ENCODE peak calls at places on chromosomes 5 and 9, in four cellular contexts. O is body of pancreas, V is heart left ventricle, P is upper lobe of right lung. S is an unnamed sample.

GRCh38 chr5:14129123-14129522 is 14.0 kb upstream of the TRIO start:
- DNase-seq in O (no peak), V (no peak), P (no peak), S (no peak)

GRCh38 chr5:84403773-84404172 is 19.1 kb upstream of the EDIL3 start:
- DNase-seq in O (no peak), V (no peak), P (no peak), S (no peak)

GRCh38 chr5:106205916-106206571 is 1464.7 kb downstream of the EFNA5 start:
- DNase-seq in O (no peak), V (no peak), P (no peak), S (no peak)

GRCh38 chr9:132546148-132547051 is 36.0 kb upstream of the BARHL1 start:
- DNase-seq in O (peak; percentile 41), V (no peak), P (no peak), S (no peak)

GRCh38 chr9:98791147-98792095 is 4.9 kb downstream of the ANKS6 start:
- DNase-seq in O (peak; percentile 83), V (peak; percentile 84), P (peak; percentile 89), S (peak; percentile 16)

GRCh38 chr5:123036391-123037103 is at the start of gene PPIC:
- DNase-seq in O (peak; percentile 94), V (peak; percentile 94), P (peak; percentile 96), S (no peak)

GRCh38 chr9:134641173-134641985 is at the start of gene COL5A1:
- DNase-seq in O (peak; percentile 83), V (peak; percentile 93), P (peak; percentile 92), S (peak; percentile 50)

GRCh38 chr5:30436718-30437117 is 756.8 kb upstream of the CDH6 start:
- DNase-seq in O (no peak), V (no peak), P (no peak), S (no peak)

GRCh38 chr5:111075520-111075919 is 4.0 kb downstream of the TSLP start:
- DNase-seq in O (no peak), V (no peak), P (no peak), S (no peak)

GRCh38 chr5:120614512-120614911 is 150.4 kb downstream of the PRR16 start:
- DNase-seq in O (no peak), V (no peak), P (no peak), S (no peak)

DNA sequence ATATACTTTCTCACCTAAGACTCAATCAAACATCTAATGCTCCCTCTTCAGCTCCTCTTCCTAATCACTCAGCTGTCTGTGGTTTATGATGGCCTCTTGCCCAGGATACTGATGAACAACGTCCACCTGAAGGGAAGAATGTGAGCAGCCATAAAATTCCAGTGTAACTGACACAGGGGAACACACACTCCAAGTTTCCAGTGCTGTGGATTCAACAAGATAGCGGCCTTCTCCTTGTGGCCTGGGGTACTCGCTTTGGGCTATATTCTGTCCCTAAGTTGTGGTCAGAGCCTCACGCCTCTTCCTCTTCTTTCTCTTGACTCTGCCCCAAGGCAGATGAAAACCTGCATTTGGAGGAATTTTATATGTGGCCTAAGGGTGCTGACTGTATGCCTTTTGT is 11.7 kb downstream of the B4GALT1 start:
- DNase-seq in O (no peak), V (no peak), P (no peak), S (no peak)
- H3K4me1 ChIP-seq in O (peaks cover 64% of the 10 kb centered on the region), V (peaks cover 88% of the 10 kb centered on the region), P (peaks cover 91% of the 10 kb centered on the region), S (peaks cover 58% of the 10 kb centered on the region)

DNA sequence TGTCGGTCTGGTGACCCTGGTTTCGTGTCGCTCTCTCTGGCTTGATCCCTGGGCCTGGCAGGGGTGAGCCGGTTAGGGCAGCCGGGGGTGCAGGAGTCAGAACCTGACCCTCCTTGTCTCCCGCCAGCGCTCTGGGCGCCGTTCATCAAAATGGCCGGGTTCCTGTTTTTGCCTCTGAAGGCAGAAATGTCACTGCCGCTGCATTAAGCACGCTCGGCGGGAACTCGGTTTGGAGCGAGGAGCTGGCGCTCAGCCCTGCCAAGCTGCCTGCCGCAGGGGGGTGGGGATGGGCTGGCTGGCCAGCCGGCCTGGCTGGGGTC is 63.7 kb downstream of the CXXC5 start:
- DNase-seq in O (peak; percentile 43), V (no peak), P (peak; percentile 68), S (no peak)
- H3K27ac ChIP-seq in O (no peak overlapping the region), V (no peak overlapping the region), P (no peak overlapping the region), S (no peak overlapping the region)

GRCh38 chr9:127874301-127875216 is 2.9 kb downstream of the AK1 start:
- DNase-seq in O (no peak), V (no peak), P (no peak), S (no peak)
- H3K4me3 ChIP-seq in O (no peak overlapping the region), V (no peak overlapping the region), P (peak overlapping the region; percentile 8), S (no peak overlapping the region)

GRCh38 chr5:36932699-36933098 is 56.1 kb downstream of the NIPBL start:
- DNase-seq in O (no peak), V (no peak), P (no peak), S (no peak)
- H3K4me1 ChIP-seq in O (peaks cover 20% of the 10 kb centered on the region), V (peaks cover 37% of the 10 kb centered on the region), P (peaks cover 14% of the 10 kb centered on the region), S (peaks cover 3% of the 10 kb centered on the region)

GRCh38 chr5:134149571-134150303 is 27.0 kb downstream of the SKP1 start:
- DNase-seq in O (peak; percentile 47), V (no peak), P (no peak), S (no peak)

GRCh38 chr5:134151723-134152122 is 25.0 kb downstream of the SKP1 start:
- DNase-seq in O (no peak), V (no peak), P (no peak), S (no peak)

GRCh38 chr5:134148316-134148715 is 28.4 kb downstream of the SKP1 start:
- DNase-seq in O (no peak), V (no peak), P (no peak), S (no peak)

GRCh38 chr5:134146651-134147544 is 29.9 kb downstream of the SKP1 start:
- DNase-seq in O (no peak), V (no peak), P (peak; percentile 18), S (no peak)

GRCh38 chr5:134148986-134149539 is 27.7 kb downstream of the SKP1 start:
- DNase-seq in O (no peak), V (no peak), P (no peak), S (no peak)
- H3K27ac ChIP-seq in O (peak overlapping the region; percentile 57), V (no peak overlapping the region), P (no peak overlapping the region), S (no peak overlapping the region)

GRCh38 chr5:179141867-179142266 is 81.7 kb downstream of the ZNF354C start:
- DNase-seq in O (no peak), V (peak; percentile 1), P (no peak), S (no peak)

GRCh38 chr5:179139936-179140235 is 79.7 kb downstream of the ZNF354C start:
- DNase-seq in O (no peak), V (no peak), P (no peak), S (no peak)

GRCh38 chr5:179138568-179138925 is 78.4 kb downstream of the ZNF354C start:
- DNase-seq in O (no peak), V (no peak), P (no peak), S (no peak)

GRCh38 chr5:179139111-179139935 is 79.2 kb downstream of the ZNF354C start:
- DNase-seq in O (no peak), V (no peak), P (no peak), S (no peak)

DNA sequence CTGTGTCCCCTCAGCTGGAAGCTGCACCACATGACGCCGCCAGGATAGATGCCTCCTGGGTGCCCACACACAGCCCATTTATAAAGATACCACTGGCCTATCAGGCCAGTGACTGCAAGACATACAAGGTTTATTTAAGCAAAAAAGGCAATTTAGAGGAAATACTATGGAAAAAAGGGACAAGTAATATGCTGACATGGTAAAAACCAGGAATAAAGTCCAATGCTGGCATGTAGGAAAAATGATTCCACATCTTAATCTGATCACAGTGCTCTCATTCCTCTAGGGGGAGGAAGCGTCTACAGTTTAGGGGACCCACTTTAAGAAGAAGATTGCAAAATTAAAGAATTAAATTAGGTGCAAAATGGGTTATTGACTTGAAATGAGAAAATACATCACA is 80.1 kb downstream of the ZNF354C start:
- DNase-seq in O (no peak), V (no peak), P (no peak), S (no peak)
- H3K4me3 ChIP-seq in O (no peak overlapping the region), V (no peak overlapping the region), P (no peak overlapping the region), S (no peak overlapping the region)

GRCh38 chr9:71758277-71758676 is 10.0 kb downstream of the CEMIP2 start:
- DNase-seq in O (peak; percentile 43), V (no peak), P (no peak), S (no peak)

GRCh38 chr9:71758785-71759184 is 9.5 kb downstream of the CEMIP2 start:
- DNase-seq in O (no peak), V (no peak), P (no peak), S (no peak)

GRCh38 chr9:71755230-71755629 is 13.1 kb downstream of the CEMIP2 start:
- DNase-seq in O (no peak), V (no peak), P (no peak), S (no peak)

GRCh38 chr9:71755869-71756268 is 12.4 kb downstream of the CEMIP2 start:
- DNase-seq in O (no peak), V (no peak), P (no peak), S (no peak)

DNA sequence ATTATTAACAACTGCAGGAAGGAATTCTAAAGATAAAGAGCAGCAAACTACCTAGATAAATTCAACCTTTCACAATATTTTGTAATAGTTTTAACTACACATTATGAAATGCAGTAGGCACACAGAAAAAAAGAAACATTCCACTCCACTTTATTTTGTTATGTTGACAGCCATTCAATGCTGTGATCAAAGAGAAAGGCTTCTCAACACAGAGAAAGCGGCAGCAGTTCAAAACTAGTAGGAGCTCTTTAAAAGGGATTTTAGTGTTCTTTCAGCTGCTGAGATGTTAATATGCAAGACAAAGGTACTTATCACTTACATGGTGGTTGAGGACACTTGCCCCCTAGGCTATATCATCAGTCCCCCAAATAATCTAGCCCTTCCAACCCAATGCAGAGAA is 11.6 kb downstream of the CEMIP2 start:
- DNase-seq in O (no peak), V (no peak), P (no peak), S (no peak)
- H3K4me1 ChIP-seq in O (peaks cover 58% of the 10 kb centered on the region), V (peaks cover 6% of the 10 kb centered on the region), P (peaks cover 34% of the 10 kb centered on the region), S (peaks cover 8% of the 10 kb centered on the region)

GRCh38 chr9:110940949-110941557 is 97.2 kb downstream of the LPAR1 start:
- DNase-seq in O (no peak), V (no peak), P (no peak), S (no peak)

GRCh38 chr9:110936719-110937452 is 101.4 kb downstream of the LPAR1 start:
- DNase-seq in O (no peak), V (no peak), P (no peak), S (no peak)

GRCh38 chr9:110936252-110936651 is 102.0 kb downstream of the LPAR1 start:
- DNase-seq in O (no peak), V (no peak), P (no peak), S (no peak)

GRCh38 chr9:110939573-110939972 is 98.7 kb downstream of the LPAR1 start:
- DNase-seq in O (no peak), V (no peak), P (no peak), S (no peak)

GRCh38 chr9:110939053-110939452 is 99.2 kb downstream of the LPAR1 start:
- DNase-seq in O (no peak), V (no peak), P (no peak), S (no peak)
- H3K27ac ChIP-seq in O (no peak overlapping the region), V (no peak overlapping the region), P (no peak overlapping the region), S (no peak overlapping the region)